ENCODE peak calls at places on chromosomes 11 and 22, in four cellular contexts. One of them, this sample, is unnamed.

GRCh38 chr11:73647459-73648100 is 1.2 kb downstream of the PLEKHB1 start:
- DNase-seq in A549: peak; percentile 62
- DNase-seq in adrenal gland: peak; percentile 91
- DNase-seq in ovary: peak; percentile 82
- DNase-seq in this sample: peak; percentile 72

GRCh38 chr11:28058333-28058732 is 49.6 kb downstream of the KIF18A start:
- DNase-seq in A549: no peak
- DNase-seq in adrenal gland: no peak
- DNase-seq in ovary: no peak
- DNase-seq in this sample: no peak

GRCh38 chr22:37173709-37174108 is 14.3 kb downstream of the C1QTNF6 start:
- DNase-seq in A549: no peak
- DNase-seq in adrenal gland: peak; percentile 63
- DNase-seq in ovary: no peak
- DNase-seq in this sample: peak; percentile 88

GRCh38 chr11:67276821-67277230 is 10.6 kb downstream of the GRK2 start:
- DNase-seq in A549: no peak
- DNase-seq in adrenal gland: peak; percentile 39
- DNase-seq in ovary: no peak
- DNase-seq in this sample: no peak

GRCh38 chr11:12815931-12816494 is 141.8 kb downstream of the TEAD1 start:
- DNase-seq in A549: no peak
- DNase-seq in adrenal gland: no peak
- DNase-seq in ovary: no peak
- DNase-seq in this sample: no peak

GRCh38 chr11:113705871-113706654 is at the start of gene TMPRSS5:
- DNase-seq in A549: no peak
- DNase-seq in adrenal gland: no peak
- DNase-seq in ovary: no peak
- DNase-seq in this sample: peak; percentile 66

GRCh38 chr11:16780146-16780545 is 41.7 kb downstream of the C11orf58 start:
- DNase-seq in A549: no peak
- DNase-seq in adrenal gland: no peak
- DNase-seq in ovary: no peak
- DNase-seq in this sample: no peak

GRCh38 chr11:30292545-30292944 is 30.4 kb upstream of the ARL14EP start:
- DNase-seq in A549: no peak
- DNase-seq in adrenal gland: no peak
- DNase-seq in ovary: no peak
- DNase-seq in this sample: no peak

GRCh38 chr11:79157738-79158137 is 283.1 kb downstream of the TENM4 start:
- DNase-seq in A549: no peak
- DNase-seq in adrenal gland: no peak
- DNase-seq in ovary: no peak
- DNase-seq in this sample: peak; percentile 25

GRCh38 chr22:23175817-23176644 is 4.3 kb upstream of the BCR start:
- DNase-seq in A549: no peak
- DNase-seq in adrenal gland: no peak
- DNase-seq in ovary: no peak
- DNase-seq in this sample: no peak

GRCh38 chr11:47176328-47177228 is at the start of gene ARFGAP2:
- DNase-seq in A549: peak; percentile 99
- DNase-seq in adrenal gland: peak; percentile 98
- DNase-seq in ovary: peak; percentile 96
- DNase-seq in this sample: peak; percentile 95

GRCh38 chr11:113587318-113587739 is 112.1 kb upstream of the DRD2 start:
- DNase-seq in A549: no peak
- DNase-seq in adrenal gland: no peak
- DNase-seq in ovary: no peak
- DNase-seq in this sample: no peak

GRCh38 chr11:2451916-2452694 is 7.3 kb downstream of the KCNQ1 start:
- DNase-seq in A549: no peak
- DNase-seq in adrenal gland: no peak
- DNase-seq in ovary: no peak
- DNase-seq in this sample: no peak

GRCh38 chr22:29901354-29901753 is 18.4 kb downstream of the MTMR3 start:
- DNase-seq in A549: no peak
- DNase-seq in adrenal gland: no peak
- DNase-seq in ovary: no peak
- DNase-seq in this sample: no peak

GRCh38 chr11:39807904-39808303 is 1651.5 kb downstream of the LRRC4C start:
- DNase-seq in A549: no peak
- DNase-seq in adrenal gland: no peak
- DNase-seq in ovary: no peak
- DNase-seq in this sample: no peak

GRCh38 chr11:131684111-131685060 is 314.0 kb downstream of the NTM start:
- DNase-seq in A549: no peak
- DNase-seq in adrenal gland: no peak
- DNase-seq in ovary: no peak
- DNase-seq in this sample: no peak

GRCh38 chr11:113732092-113732491 is 26.0 kb upstream of the TMPRSS5 start:
- DNase-seq in A549: no peak
- DNase-seq in adrenal gland: no peak
- DNase-seq in ovary: no peak
- DNase-seq in this sample: no peak

GRCh38 chr11:8098361-8098760 is 17.4 kb downstream of the TUB start:
- DNase-seq in A549: no peak
- DNase-seq in adrenal gland: no peak
- DNase-seq in ovary: no peak
- DNase-seq in this sample: no peak

GRCh38 chr22:28773461-28773867 is 969 bp downstream of the CCDC117 start:
- DNase-seq in A549: peak; percentile 8
- DNase-seq in adrenal gland: no peak
- DNase-seq in ovary: no peak
- DNase-seq in this sample: no peak

GRCh38 chr22:21861290-21861848 is 6.1 kb downstream of the MAPK1 start:
- DNase-seq in A549: no peak
- DNase-seq in adrenal gland: no peak
- DNase-seq in ovary: no peak
- DNase-seq in this sample: no peak

GRCh38 chr22:25702046-25702445 is 39.9 kb upstream of the MYO18B start:
- DNase-seq in A549: no peak
- DNase-seq in adrenal gland: no peak
- DNase-seq in ovary: no peak
- DNase-seq in this sample: no peak

GRCh38 chr22:27801197-27801615 is 350 bp downstream of the MN1 start:
- DNase-seq in A549: peak; percentile 3
- DNase-seq in adrenal gland: peak; percentile 26
- DNase-seq in ovary: peak; percentile 65
- DNase-seq in this sample: no peak

GRCh38 chr11:64367931-64368672 is 9.1 kb downstream of the RPS6KA4 start:
- DNase-seq in A549: no peak
- DNase-seq in adrenal gland: no peak
- DNase-seq in ovary: no peak
- DNase-seq in this sample: no peak

GRCh38 chr11:6646040-6646439 is 9.6 kb downstream of the DCHS1 start:
- DNase-seq in A549: no peak
- DNase-seq in adrenal gland: peak; percentile 40
- DNase-seq in ovary: peak; percentile 21
- DNase-seq in this sample: no peak

GRCh38 chr11:2810401-2811205 is 75.0 kb downstream of the CDKN1C start:
- DNase-seq in A549: no peak
- DNase-seq in adrenal gland: no peak
- DNase-seq in ovary: no peak
- DNase-seq in this sample: no peak

GRCh38 chr22:46066691-46067090 is 83.6 kb upstream of the PPARA start:
- DNase-seq in A549: no peak
- DNase-seq in adrenal gland: no peak
- DNase-seq in ovary: peak; percentile 51
- DNase-seq in this sample: peak; percentile 88

GRCh38 chr22:27100323-27100722 is 442.9 kb downstream of the MIAT start:
- DNase-seq in A549: no peak
- DNase-seq in adrenal gland: no peak
- DNase-seq in ovary: no peak
- DNase-seq in this sample: no peak

GRCh38 chr11:123450593-123450992 is 20.5 kb downstream of the GRAMD1B start:
- DNase-seq in A549: no peak
- DNase-seq in adrenal gland: peak; percentile 78
- DNase-seq in ovary: no peak
- DNase-seq in this sample: no peak

GRCh38 chr11:84355911-84356310 is 1069.7 kb upstream of the CCDC90B start:
- DNase-seq in A549: no peak
- DNase-seq in adrenal gland: no peak
- DNase-seq in ovary: no peak
- DNase-seq in this sample: no peak

DNA sequence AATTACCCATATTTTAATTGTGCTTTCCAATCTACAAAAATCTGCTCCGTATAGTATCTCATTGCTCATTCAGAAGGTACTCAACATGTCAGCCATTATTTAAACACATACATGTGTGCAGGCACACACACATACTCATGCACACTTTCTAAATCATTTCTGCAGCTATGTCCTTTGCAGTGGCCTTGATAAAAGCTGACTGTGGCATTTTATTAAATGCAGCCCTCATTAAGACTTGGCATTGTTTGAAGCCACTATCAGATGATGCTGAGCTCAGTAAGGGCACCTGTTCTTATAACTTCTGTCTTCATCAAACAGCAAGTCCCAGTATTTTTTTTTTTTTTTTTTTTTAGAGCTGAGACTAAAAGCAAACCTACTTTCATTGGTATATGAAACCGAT is 1071.9 kb upstream of the CCDC90B start:
- DNase-seq in A549: no peak
- DNase-seq in adrenal gland: no peak
- DNase-seq in ovary: no peak
- DNase-seq in this sample: no peak
- TF ChIP-seq CTCF in A549: no peak
- TF ChIP-seq CTCF in adrenal gland: no peak
- TF ChIP-seq CTCF in ovary: no peak
- TF ChIP-seq CTCF in this sample: no peak

DNA sequence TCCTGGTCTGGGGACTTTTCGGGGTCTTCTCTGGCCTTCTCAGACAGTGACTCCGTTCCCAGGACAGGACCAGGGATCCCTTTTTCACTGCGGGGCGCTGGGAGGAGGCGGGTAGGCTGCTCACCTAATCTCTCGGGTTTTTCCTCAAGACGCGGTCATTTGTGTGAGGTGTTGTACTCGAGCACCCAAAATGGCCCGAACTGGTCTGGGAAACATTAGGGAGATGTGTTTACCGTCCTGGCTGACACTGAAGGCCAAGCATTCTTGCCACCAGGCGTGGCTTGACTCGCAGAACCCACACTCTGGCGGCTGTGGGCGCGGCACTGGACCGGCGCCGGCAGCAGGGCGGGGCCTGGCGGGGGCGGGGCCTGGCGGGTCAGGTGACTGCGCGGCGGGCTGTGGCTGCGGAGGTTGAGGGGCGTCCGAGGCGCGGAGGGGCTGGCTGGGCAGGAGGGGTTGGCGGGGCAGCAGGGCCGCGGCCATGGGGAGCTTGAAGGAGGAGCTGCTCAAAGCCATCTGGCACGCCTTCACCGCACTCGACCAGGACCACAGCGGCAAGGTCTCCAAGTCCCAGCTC is at the start of gene SWAP70:
- DNase-seq in A549: peak; percentile 91
- DNase-seq in adrenal gland: peak; percentile 88
- DNase-seq in ovary: peak; percentile 87
- DNase-seq in this sample: peak; percentile 98
- TF ChIP-seq POLR2A in A549: peak; percentile 72
- TF ChIP-seq POLR2A in adrenal gland: peak; percentile 53
- TF ChIP-seq POLR2A in ovary: no peak
- TF ChIP-seq POLR2A in this sample: no peak

DNA sequence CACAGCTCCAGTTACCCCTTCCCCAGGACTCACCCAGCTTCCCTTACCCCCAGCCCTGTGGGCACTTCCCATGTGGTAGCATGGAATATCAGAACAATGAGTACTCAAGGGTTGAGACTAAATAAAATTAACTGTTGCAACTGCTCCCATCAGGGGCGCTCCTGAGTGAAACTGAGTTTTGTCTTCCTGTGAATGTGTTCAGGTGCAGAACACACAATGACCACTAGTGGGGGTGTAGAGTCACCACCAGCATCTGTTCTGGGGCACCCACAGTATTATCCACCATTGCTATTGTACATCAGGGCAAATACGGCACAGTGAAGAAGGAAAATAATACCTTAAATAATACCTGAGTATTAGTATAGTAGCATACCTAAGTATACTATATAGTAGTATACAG is 689.7 kb downstream of the TBC1D22A start:
- DNase-seq in A549: peak; percentile 10
- DNase-seq in adrenal gland: no peak
- DNase-seq in ovary: no peak
- DNase-seq in this sample: no peak
- TF ChIP-seq CTCF in A549: no peak
- TF ChIP-seq CTCF in adrenal gland: no peak
- TF ChIP-seq CTCF in ovary: no peak
- TF ChIP-seq CTCF in this sample: no peak

DNA sequence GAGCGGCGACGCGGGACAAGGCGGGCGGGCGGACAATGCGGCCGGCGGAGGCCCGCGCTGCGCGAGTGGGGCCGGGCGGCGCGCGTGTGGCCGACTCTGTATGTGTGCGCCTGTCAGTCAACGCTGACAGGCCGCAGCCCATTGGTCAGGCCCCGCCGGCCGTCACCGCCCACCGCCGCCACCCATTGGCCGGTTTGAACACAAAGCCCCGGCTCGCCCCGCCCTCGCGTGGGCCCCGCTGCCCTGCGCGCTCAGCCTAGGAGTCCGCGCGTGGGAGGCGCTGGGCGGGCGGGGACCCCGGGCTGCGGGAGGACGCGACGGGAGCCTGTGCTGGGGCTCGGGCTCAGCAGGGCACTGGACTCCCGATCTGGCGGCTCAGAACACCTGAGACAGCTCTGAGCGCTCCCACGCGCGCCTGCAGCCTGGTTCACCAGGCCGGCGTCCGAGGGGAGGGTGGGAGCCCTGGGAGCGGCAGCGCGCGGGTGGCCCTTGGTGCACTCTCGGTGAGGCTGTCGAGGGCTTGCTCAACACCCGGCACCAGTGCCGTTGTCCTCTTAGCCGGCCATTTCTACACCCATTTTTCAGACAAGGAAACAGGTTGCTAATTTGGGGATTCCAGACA is at the start of gene SUN2:
- DNase-seq in A549: peak; percentile 84
- DNase-seq in adrenal gland: peak; percentile 95
- DNase-seq in ovary: peak; percentile 95
- DNase-seq in this sample: peak; percentile 99
- TF ChIP-seq POLR2A in A549: peak; percentile 8
- TF ChIP-seq POLR2A in adrenal gland: peak; percentile 48
- TF ChIP-seq POLR2A in ovary: peak; percentile 67
- TF ChIP-seq POLR2A in this sample: no peak